ENCODE peak calls at places on chromosomes 11 and 22, in seven cellular contexts. O is GM12891, P is HCT116, Q is adrenal gland, N is suprapubic skin, G is heart left ventricle, S is ovary. Z is an unnamed sample.
A peak's percentile ranks its signal among the peaks of the same experiment; 100 is the strongest.

GRCh38 chr11:69149646-69150045 is 6.1 kb upstream of the SMIM38 start:
- DNase-seq in G (no peak), P (no peak), N (no peak), O (no peak), S (no peak), Q (no peak), Z (no peak)

GRCh38 chr11:60130496-60130895 is 42.0 kb downstream of the MS4A2 start:
- DNase-seq in Q (peak; percentile 61), S (no peak), P (peak; percentile 47), G (no peak), N (no peak), O (no peak), Z (no peak)

GRCh38 chr11:10592331-10592730 is 23.9 kb upstream of the LYVE1 start:
- DNase-seq in Q (no peak), O (no peak), P (peak; percentile 26), G (no peak), N (no peak), S (no peak), Z (no peak)

GRCh38 chr22:24772493-24773220 is 1.9 kb downstream of the PIWIL3 start:
- DNase-seq in G (no peak), N (no peak), S (no peak), Q (peak; percentile 6), P (peak; percentile 61), O (no peak), Z (no peak)

GRCh38 chr11:96088914-96089313 is 165.0 kb upstream of the MTMR2 start:
- DNase-seq in N (no peak), G (no peak), P (no peak), Q (no peak), S (no peak), O (no peak), Z (no peak)

GRCh38 chr11:62427630-62428233 is 8.9 kb downstream of the SCGB1A1 start:
- DNase-seq in N (no peak), P (no peak), Q (no peak), O (no peak), G (no peak), S (no peak), Z (no peak)

GRCh38 chr22:47373648-47374272 is 611.3 kb downstream of the TBC1D22A start:
- DNase-seq in Q (no peak), P (no peak), N (peak; percentile 48), G (no peak), O (no peak), S (peak; percentile 6), Z (no peak)

GRCh38 chr11:68941324-68942089 is 37.8 kb downstream of the IGHMBP2 start:
- DNase-seq in P (no peak), Q (no peak), O (no peak), N (no peak), G (no peak), S (no peak), Z (no peak)

GRCh38 chr11:119776031-119776636 is 47.1 kb upstream of the NECTIN1 start:
- DNase-seq in Q (no peak), S (no peak), G (peak; percentile 2), P (no peak), N (no peak), O (no peak), Z (no peak)

GRCh38 chr22:48357196-48357595 is 1470.5 kb downstream of the BRD1 start:
- DNase-seq in S (no peak), O (no peak), Q (no peak), P (no peak), G (no peak), N (no peak), Z (no peak)

GRCh38 chr11:44305643-44306468 is 4.1 kb downstream of the ALX4 start:
- DNase-seq in Q (no peak), P (no peak), O (no peak), G (no peak), S (no peak), N (no peak), Z (no peak)

GRCh38 chr22:19825016-19825339 is 29.7 kb downstream of the GNB1L start:
- DNase-seq in Q (no peak), P (no peak), G (no peak), O (no peak), N (no peak), S (no peak), Z (no peak)

GRCh38 chr22:23874871-23875270 is 17.2 kb downstream of the SLC2A11 start:
- DNase-seq in Q (no peak), G (no peak), S (no peak), O (no peak), N (no peak), P (no peak), Z (no peak)

GRCh38 chr11:103480421-103480820 is 371.2 kb downstream of the DYNC2H1 start:
- DNase-seq in Q (no peak), S (no peak), N (no peak), P (no peak), G (no peak), O (no peak), Z (no peak)

GRCh38 chr11:70270877-70271634 is 566 bp downstream of the PPFIA1 start:
- DNase-seq in N (no peak), S (no peak), Q (peak; percentile 57), P (no peak), G (peak; percentile 57), O (peak; percentile 42), Z (peak; percentile 41)
- TF ChIP-seq POLR2A in N (no peak), S (no peak), Q (no peak), P (no peak), G (peak; percentile 23), O (no peak), Z (no peak)

GRCh38 chr22:38705235-38706100 is at the start of gene GTPBP1:
- DNase-seq in G (peak; percentile 98), O (peak; percentile 84), Q (peak; percentile 100), P (peak; percentile 100), N (peak; percentile 100), S (peak; percentile 96), Z (peak; percentile 81)
- TF ChIP-seq POLR2A in G (peak; percentile 94), O (peak; percentile 82), Q (peak; percentile 79), P (peak; percentile 73), N (peak; percentile 41), S (peak; percentile 81), Z (peak; percentile 86)

DNA sequence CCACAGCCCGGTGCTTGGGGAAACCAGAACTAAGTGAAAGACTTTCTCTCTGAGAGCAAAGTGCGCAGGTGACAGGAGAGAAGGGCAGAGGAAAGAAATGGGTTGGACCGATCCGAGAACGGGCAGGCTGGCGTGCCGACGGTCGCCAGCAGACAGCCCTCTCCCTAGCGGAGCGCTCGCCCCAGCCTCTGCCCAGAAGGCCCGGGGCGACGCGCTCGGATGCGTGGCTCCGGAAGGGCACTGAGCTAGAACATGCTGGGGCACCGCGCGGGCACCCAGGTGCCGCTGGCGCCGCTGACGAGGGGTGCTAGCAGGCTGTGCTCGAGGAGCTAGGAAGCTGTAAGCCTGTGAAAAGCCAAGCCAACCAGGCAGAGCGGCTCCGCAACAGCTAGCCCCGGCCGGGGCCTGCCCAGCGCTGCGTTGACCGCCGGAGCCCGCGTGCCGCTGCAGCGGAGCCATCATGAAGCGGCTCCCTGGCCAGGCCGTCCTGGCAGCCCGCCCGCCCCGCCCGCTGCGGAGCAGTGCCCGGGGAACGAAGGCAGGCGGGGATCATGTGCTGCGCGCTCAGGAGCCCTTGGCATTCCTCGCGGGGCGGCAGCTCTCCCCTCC is 22.1 kb upstream of the RRAS2 start:
- DNase-seq in Q (peak; percentile 80), N (peak; percentile 85), P (no peak), O (peak; percentile 36), S (peak; percentile 84), G (peak; percentile 83), Z (peak; percentile 29)
- TF ChIP-seq POLR2A in Q (peak; percentile 43), N (no peak), P (peak; percentile 26), O (no peak), S (no peak), G (no peak), Z (no peak)

GRCh38 chr11:14891143-14892035 is 642 bp downstream of the CYP2R1 start:
- DNase-seq in S (peak; percentile 89), N (peak; percentile 94), P (peak; percentile 84), O (peak; percentile 46), G (peak; percentile 91), Q (peak; percentile 88), Z (peak; percentile 60)
- TF ChIP-seq POLR2A in S (peak; percentile 49), N (no peak), P (peak; percentile 91), O (no peak), G (peak; percentile 31), Q (peak; percentile 74), Z (peak; percentile 54)

DNA sequence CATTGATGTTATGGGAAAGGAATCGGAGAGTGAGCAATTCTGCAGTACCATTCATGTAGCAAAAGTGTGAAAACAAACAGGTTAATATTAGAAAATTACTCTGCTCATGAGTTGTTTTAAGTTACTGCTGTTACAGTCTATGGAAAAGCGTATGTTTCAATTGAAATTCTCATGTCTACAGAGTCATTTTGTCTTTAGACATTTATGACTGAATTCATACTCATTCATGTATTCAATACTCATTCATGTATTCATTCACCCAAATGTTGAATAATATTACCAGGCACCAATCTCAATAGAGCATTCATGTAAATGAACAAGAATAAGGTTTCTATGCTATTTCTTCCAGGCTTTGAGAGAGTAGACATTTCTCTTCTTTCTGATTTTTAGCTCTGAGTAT is 8.1 kb downstream of the FLI1 start:
- DNase-seq in P (no peak), N (no peak), Q (no peak), G (no peak), O (no peak), S (no peak), Z (no peak)
- TF ChIP-seq POLR2A in P (no peak), N (no peak), Q (no peak), G (no peak), O (no peak), S (no peak), Z (no peak)

GRCh38 chr11:126211236-126212088 is at the start of the genes FAM118B and RPUSD4:
- DNase-seq in O (peak; percentile 95), N (peak; percentile 100), P (peak; percentile 87), Q (peak; percentile 99), S (peak; percentile 99), G (peak; percentile 99), Z (peak; percentile 96)
- TF ChIP-seq POLR2A in O (peak; percentile 94), N (no peak), P (peak; percentile 75), Q (no peak), S (peak; percentile 66), G (peak; percentile 94), Z (peak; percentile 97)

GRCh38 chr11:63813035-63813562 is at the start of gene SPINDOC:
- DNase-seq in N (no peak), P (no peak), G (peak; percentile 88), O (peak; percentile 95), Q (peak; percentile 79), S (peak; percentile 85), Z (peak; percentile 93)
- TF ChIP-seq POLR2A in N (no peak), P (peak; percentile 61), G (peak; percentile 52), O (peak; percentile 57), Q (peak; percentile 39), S (no peak), Z (peak; percentile 79)

GRCh38 chr11:65503606-65503922 is 4.7 kb downstream of the MALAT1 start:
- DNase-seq in Q (no peak), G (no peak), S (no peak), O (no peak), P (no peak), N (no peak), Z (no peak)

GRCh38 chr11:65505434-65506315 is 6.8 kb downstream of the MALAT1 start:
- DNase-seq in N (no peak), O (no peak), Q (peak; percentile 46), G (no peak), P (no peak), S (peak; percentile 42), Z (no peak)

GRCh38 chr11:65504671-65505433 is 6.0 kb downstream of the MALAT1 start:
- DNase-seq in P (no peak), S (peak; percentile 36), O (no peak), G (no peak), Q (no peak), N (no peak), Z (no peak)

GRCh38 chr11:65502852-65503603 is 4.2 kb downstream of the MALAT1 start:
- DNase-seq in S (peak; percentile 17), O (no peak), Q (peak; percentile 55), G (no peak), P (no peak), N (no peak), Z (no peak)

GRCh38 chr11:65503923-65504670 is 5.3 kb downstream of the MALAT1 start:
- DNase-seq in O (no peak), N (no peak), P (no peak), Q (peak; percentile 53), S (no peak), G (no peak), Z (no peak)
- TF ChIP-seq POLR2A in O (peak; percentile 95), N (peak; percentile 7), P (no peak), Q (peak; percentile 96), S (no peak), G (peak; percentile 14), Z (peak; percentile 78)

Z was measured in GM12892.